ENCODE peak calls at places on chromosomes 7 and 10, in four cellular contexts. L, I, T and M are unnamed samples.

GRCh38 chr7:22680482-22680901 is 46.5 kb upstream of the IL6 start:
- DNase-seq in L (no peak), I (no peak), T (no peak), M (no peak)

GRCh38 chr7:108420482-108420908 is 35.7 kb downstream of the NRCAM start:
- DNase-seq in L (no peak), I (no peak), T (no peak), M (no peak)

GRCh38 chr10:117775478-117775877 is 232.9 kb downstream of the EMX2 start:
- DNase-seq in L (no peak), I (no peak), T (no peak), M (no peak)

GRCh38 chr10:47045331-47045861 is 134.2 kb downstream of the PTPN20 start:
- DNase-seq in L (no peak), I (peak), T (no peak), M (no peak)

GRCh38 chr10:33231621-33232350 is 102.7 kb downstream of the NRP1 start:
- DNase-seq in L (no peak), I (no peak), T (no peak), M (no peak)

GRCh38 chr7:14835399-14835798 is 67.2 kb downstream of the DGKB start:
- DNase-seq in L (no peak), I (no peak), T (no peak), M (no peak)

GRCh38 chr10:22338260-22338894 is 6.9 kb upstream of the SPAG6 start:
- DNase-seq in L (no peak), I (no peak), T (no peak), M (no peak)

GRCh38 chr10:103747193-103747865 is 108.0 kb downstream of the SH3PXD2A start:
- DNase-seq in L (no peak), I (no peak), T (no peak), M (no peak)

GRCh38 chr7:42566981-42567510 is 330.0 kb upstream of the GLI3 start:
- DNase-seq in L (no peak), I (no peak), T (no peak), M (no peak)

GRCh38 chr7:128425851-128426250 is 16.1 kb upstream of the IMPDH1 start:
- DNase-seq in L (peak), I (peak), T (peak), M (peak)

GRCh38 chr10:8112230-8112915 is 57.9 kb downstream of the GATA3 start:
- DNase-seq in L (no peak), I (no peak), T (no peak), M (no peak)

GRCh38 chr7:51229620-51230323 is 86.8 kb downstream of the COBL start:
- DNase-seq in L (no peak), I (no peak), T (no peak), M (no peak)

GRCh38 chr10:72248477-72249151 is 25.1 kb upstream of the DDIT4 start:
- DNase-seq in L (peak), I (peak), T (peak), M (peak)

GRCh38 chr10:20481054-20481453 is 416.1 kb downstream of the NEBL start:
- DNase-seq in L (no peak), I (no peak), T (no peak), M (no peak)

GRCh38 chr10:5105626-5106025 is 11.4 kb downstream of the AKR1C3 start:
- DNase-seq in L (no peak), I (no peak), T (no peak), M (no peak)

GRCh38 chr7:44994877-44995554 is 5.0 kb upstream of the CCM2 start:
- DNase-seq in L (no peak), I (no peak), T (no peak), M (peak)

GRCh38 chr10:77463499-77463898 is 174.1 kb downstream of the KCNMA1 start:
- DNase-seq in L (no peak), I (peak), T (no peak), M (no peak)

GRCh38 chr7:31114593-31115343 is 62.7 kb downstream of the ADCYAP1R1 start:
- DNase-seq in L (no peak), I (no peak), T (no peak), M (no peak)

GRCh38 chr7:57423768-57424167 is 26.2 kb upstream of the ZNF716 start:
- DNase-seq in L (no peak), I (no peak), T (no peak), M (no peak)

GRCh38 chr7:91140982-91141381 is 123.3 kb upstream of the FZD1 start:
- DNase-seq in L (no peak), I (no peak), T (no peak), M (no peak)

GRCh38 chr7:45180084-45180986 is 22.7 kb downstream of the RAMP3 start:
- DNase-seq in L (no peak), I (peak), T (no peak), M (no peak)

GRCh38 chr7:130191791-130192190 is 13.4 kb downstream of the TMEM209 start:
- DNase-seq in L (no peak), I (no peak), T (no peak), M (no peak)

GRCh38 chr10:96681493-96681892 is 38.8 kb downstream of the PIK3AP1 start:
- DNase-seq in L (no peak), I (no peak), T (no peak), M (no peak)

GRCh38 chr7:92633211-92633906 is 43.2 kb upstream of the FAM133B start:
- DNase-seq in L (no peak), I (no peak), T (no peak), M (peak)

GRCh38 chr7:16411391-16411790 is 9.9 kb downstream of the CRPPA start:
- DNase-seq in L (no peak), I (no peak), T (no peak), M (no peak)

GRCh38 chr7:818031-818699 is 14.1 kb upstream of the SUN1 start:
- DNase-seq in L (no peak), I (peak), T (no peak), M (peak)

GRCh38 chr7:133310232-133310852 is 57.5 kb downstream of the EXOC4 start:
- DNase-seq in L (no peak), I (no peak), T (peak), M (no peak)